ENCODE peak calls at places on chromosomes 2 and 18, in six cellular contexts. F is uterus, W is ovary, M is tibial nerve, D is upper lobe of right lung, P is neuronal stem cell. X is an unnamed sample.

GRCh38 chr2:72515696-72516095 is 310.1 kb downstream of the EXOC6B start:
- DNase-seq in W (no peak), M (no peak), P (no peak), F (no peak), D (no peak), X (no peak)

GRCh38 chr2:172234716-172235661 is 132.3 kb upstream of the DLX2 start:
- DNase-seq in F (no peak), P (peak; percentile 43), M (no peak), W (no peak), D (no peak), X (peak; percentile 25)

GRCh38 chr2:198059800-198060199 is 255.4 kb downstream of the PLCL1 start:
- DNase-seq in W (no peak), P (no peak), D (no peak), F (no peak), M (no peak), X (no peak)

GRCh38 chr2:29307522-29307921 is 192.3 kb downstream of the CLIP4 start:
- DNase-seq in D (no peak), F (no peak), P (no peak), M (no peak), W (no peak), X (no peak)

GRCh38 chr2:10620481-10620880 is 69.3 kb downstream of the NOL10 start:
- DNase-seq in D (no peak), F (no peak), P (no peak), M (no peak), W (no peak), X (no peak)

GRCh38 chr18:22844184-22844583 is 88.9 kb upstream of the RBBP8 start:
- DNase-seq in F (no peak), P (no peak), M (no peak), D (no peak), W (no peak), X (no peak)

GRCh38 chr2:222920657-222921186 is 59.9 kb downstream of the ACSL3 start:
- DNase-seq in P (no peak), D (no peak), W (no peak), M (no peak), F (no peak), X (no peak)

GRCh38 chr18:2609604-2610003 is 38.2 kb downstream of the NDC80 start:
- DNase-seq in D (no peak), F (no peak), P (no peak), W (no peak), M (no peak), X (no peak)

GRCh38 chr18:46204143-46204542 is 100.0 kb downstream of the HAUS1 start:
- DNase-seq in M (no peak), P (no peak), W (no peak), F (no peak), D (no peak), X (no peak)

GRCh38 chr2:241891315-241891987 is 21.9 kb downstream of the RTP5 start:
- DNase-seq in W (peak; percentile 18), M (no peak), P (no peak), F (no peak), D (peak; percentile 6), X (no peak)

GRCh38 chr2:104708967-104709366 is 144.9 kb upstream of the POU3F3 start:
- DNase-seq in P (no peak), M (no peak), D (no peak), F (no peak), W (no peak), X (no peak)
- H3K27ac ChIP-seq in P (no peak overlapping the region), M (no peak overlapping the region), D (no peak overlapping the region), F (no peak overlapping the region), W (no peak overlapping the region), X (no peak overlapping the region)

GRCh38 chr2:118835739-118836410 is 11.6 kb downstream of the EN1 start:
- DNase-seq in D (no peak), W (no peak), F (no peak), M (no peak), P (peak; percentile 33), X (no peak)

GRCh38 chr2:118834901-118835738 is 12.3 kb downstream of the EN1 start:
- DNase-seq in M (no peak), W (no peak), D (no peak), F (no peak), P (peak; percentile 37), X (no peak)

GRCh38 chr2:118833716-118834439 is 13.6 kb downstream of the EN1 start:
- DNase-seq in W (no peak), P (no peak), M (no peak), D (no peak), F (no peak), X (no peak)

GRCh38 chr2:118832791-118833715 is 14.4 kb downstream of the EN1 start:
- DNase-seq in W (no peak), P (no peak), D (no peak), F (no peak), M (no peak), X (no peak)

DNA sequence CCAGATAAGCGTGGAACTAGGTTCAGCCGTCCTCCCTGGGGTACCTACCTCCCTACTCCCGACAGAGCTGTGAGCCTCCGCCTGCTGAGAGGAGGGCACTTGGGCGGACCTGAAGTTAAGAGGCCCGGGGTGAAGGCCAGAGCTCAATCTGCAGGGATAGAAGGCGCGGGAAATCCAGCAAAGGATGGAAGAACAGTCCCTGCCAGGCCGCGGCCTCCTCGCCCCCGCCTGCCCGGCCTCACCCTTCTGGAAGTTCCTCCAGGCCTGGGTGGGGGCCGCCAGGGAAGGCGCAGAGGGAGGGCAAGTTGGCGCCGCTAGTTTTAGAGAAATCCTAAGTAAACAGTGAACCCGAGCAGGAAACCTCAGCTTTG is 13.0 kb downstream of the EN1 start:
- DNase-seq in W (no peak), F (no peak), P (peak; percentile 15), M (no peak), D (no peak), X (no peak)
- H3K27me3 ChIP-seq in W (no peaks in the 10 kb centered on the region), F (peaks cover 43% of the 10 kb centered on the region), P (peaks cover 58% of the 10 kb centered on the region), M (no peaks in the 10 kb centered on the region), D (peaks cover 90% of the 10 kb centered on the region), X (peaks cover 96% of the 10 kb centered on the region)

GRCh38 chr2:23526835-23527790 is 142.1 kb downstream of the KLHL29 start:
- DNase-seq in P (no peak), D (no peak), F (no peak), W (no peak), M (no peak), X (no peak)

GRCh38 chr2:23523651-23524260 is 138.8 kb downstream of the KLHL29 start:
- DNase-seq in D (no peak), F (peak; percentile 66), P (no peak), W (peak; percentile 84), M (no peak), X (peak; percentile 79)

GRCh38 chr2:23526114-23526513 is 141.1 kb downstream of the KLHL29 start:
- DNase-seq in D (no peak), M (no peak), P (no peak), F (no peak), W (no peak), X (no peak)

GRCh38 chr2:23524261-23524706 is 139.3 kb downstream of the KLHL29 start:
- DNase-seq in M (no peak), F (peak; percentile 57), D (no peak), P (no peak), W (no peak), X (no peak)

DNA sequence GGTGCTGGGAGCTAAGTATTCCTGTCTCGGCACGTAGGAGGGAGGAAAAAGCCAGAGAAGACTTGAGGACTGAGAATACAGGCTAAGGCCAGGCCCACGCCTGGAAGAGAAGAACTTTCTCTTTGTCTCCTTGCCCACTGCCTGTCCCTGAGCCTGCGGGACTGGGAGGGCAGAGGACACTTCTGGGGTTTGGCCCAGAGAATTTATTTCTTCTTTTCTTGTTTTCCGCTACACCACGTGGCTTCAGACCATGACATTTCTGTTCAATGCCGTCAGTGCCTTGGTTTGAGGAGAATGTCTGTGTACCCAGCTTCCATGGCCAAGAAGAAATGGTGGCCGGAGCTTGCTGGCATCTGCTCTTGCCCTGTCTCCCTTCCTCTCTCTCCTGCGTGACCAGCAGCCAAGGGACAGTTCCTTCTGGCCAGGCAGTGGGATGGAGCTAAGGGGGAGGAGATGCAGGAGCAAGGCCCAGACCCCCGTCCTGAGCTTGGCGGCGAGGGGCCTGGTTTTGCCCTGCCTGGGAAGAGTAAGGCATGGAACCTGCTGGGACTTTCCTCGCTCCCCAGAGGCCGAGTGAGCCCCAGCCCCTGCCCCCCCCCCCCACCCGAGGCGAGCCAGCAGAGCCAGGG is 140.3 kb downstream of the KLHL29 start:
- DNase-seq in W (no peak), M (no peak), F (no peak), P (no peak), D (no peak), X (no peak)
- H3K27ac ChIP-seq in W (peak overlapping the region; percentile 87), M (peak overlapping the region; percentile 82), F (peak overlapping the region; percentile 70), P (no peak overlapping the region), D (no peak overlapping the region), X (no peak overlapping the region)

DNA sequence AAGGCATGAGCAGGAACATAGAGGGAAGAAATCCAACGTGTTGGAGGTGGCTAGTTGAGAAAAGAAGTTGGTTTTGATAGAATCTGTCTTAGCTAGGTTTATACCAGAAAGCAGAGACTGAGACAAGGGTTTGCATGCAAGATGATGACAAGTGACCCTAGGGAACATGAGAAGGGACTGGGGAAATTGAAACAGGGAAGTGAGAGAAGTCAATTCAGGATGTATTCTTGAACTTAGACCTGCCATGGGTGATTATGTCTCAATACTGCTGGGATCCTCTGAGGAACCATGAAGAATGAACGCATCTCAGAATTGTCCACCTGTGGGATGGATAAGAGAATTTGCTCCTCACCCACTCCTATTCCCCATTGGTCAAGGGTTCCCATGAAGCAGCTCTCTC is 20.5 kb downstream of the IL36A start:
- DNase-seq in M (no peak), F (no peak), W (no peak), P (no peak), D (no peak), X (no peak)
- H3K27me3 ChIP-seq in M (no peaks in the 10 kb centered on the region), F (no peaks in the 10 kb centered on the region), W (no peaks in the 10 kb centered on the region), P (no peaks in the 10 kb centered on the region), D (peaks cover 4% of the 10 kb centered on the region), X (no peaks in the 10 kb centered on the region)

GRCh38 chr2:98463988-98464771 is 19.5 kb downstream of the INPP4A start:
- DNase-seq in D (no peak), M (no peak), P (no peak), W (no peak), F (no peak), X (no peak)

GRCh38 chr2:98463081-98463481 is 18.4 kb downstream of the INPP4A start:
- DNase-seq in P (no peak), M (no peak), D (no peak), W (no peak), F (no peak), X (no peak)

GRCh38 chr2:98465456-98466201 is 21.0 kb downstream of the INPP4A start:
- DNase-seq in F (peak; percentile 31), W (peak; percentile 38), D (peak; percentile 87), M (peak; percentile 32), P (no peak), X (peak; percentile 86)

GRCh38 chr2:98463551-98463971 is 18.9 kb downstream of the INPP4A start:
- DNase-seq in F (no peak), D (no peak), W (no peak), M (no peak), P (no peak), X (no peak)

DNA sequence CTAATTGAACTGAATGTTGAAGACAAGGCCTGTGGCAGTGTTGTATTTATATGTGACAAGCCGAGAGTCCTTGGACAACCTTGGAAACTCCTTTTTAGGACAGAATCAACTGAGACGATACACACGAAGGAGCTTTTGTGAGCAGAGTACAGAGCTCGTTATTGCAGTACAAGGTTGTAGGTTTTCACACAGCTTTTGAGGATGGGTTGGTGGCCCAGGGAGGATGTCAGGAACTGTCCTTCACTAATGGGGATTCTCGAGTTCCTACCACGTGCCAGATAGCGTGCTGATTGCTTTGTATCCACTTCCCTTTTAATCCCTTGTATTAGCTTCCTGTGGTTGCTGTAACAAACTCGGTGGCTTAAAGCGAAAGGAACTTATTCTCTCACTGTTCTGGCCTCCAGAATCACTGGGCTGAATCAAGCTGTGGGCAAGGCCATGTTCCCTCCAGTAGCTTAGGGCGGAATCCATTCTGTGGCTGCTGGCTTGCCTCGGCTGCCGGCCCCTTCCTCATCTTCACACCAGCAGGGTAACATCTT is 20.2 kb downstream of the INPP4A start:
- DNase-seq in M (no peak), F (no peak), D (no peak), W (no peak), P (no peak), X (peak; percentile 22)
- H3K27ac ChIP-seq in M (no peak overlapping the region), F (no peak overlapping the region), D (peak overlapping the region; percentile 68), W (no peak overlapping the region), P (no peak overlapping the region), X (peak overlapping the region; percentile 51)